ENCODE peak calls at places on chromosomes 13 and 19, in five cellular contexts. I is psoas muscle, Z is natural killer cell, X is IMR-90, N is colonic mucosa. U is an unnamed sample.

GRCh38 chr13:27666951-27667350 is 45.3 kb downstream of the POLR1D start:
- DNase-seq in I (no peak), Z (no peak), X (no peak), N (no peak), U (no peak)

GRCh38 chr19:3360494-3361383 is 5.6 kb upstream of the NFIC start:
- DNase-seq in I (peak), Z (peak), X (no peak), N (peak), U (peak)

GRCh38 chr19:16330368-16330801 is 5.8 kb downstream of the KLF2 start:
- DNase-seq in I (peak), Z (peak), X (peak), N (peak), U (peak)

GRCh38 chr13:30364876-30365275 is 57.4 kb upstream of the UBE2L5 start:
- DNase-seq in I (no peak), Z (no peak), X (peak), N (no peak), U (no peak)

GRCh38 chr19:30333291-30334065 is 38.7 kb upstream of the ZNF536 start:
- DNase-seq in I (no peak), Z (no peak), X (no peak), N (no peak), U (no peak)

GRCh38 chr19:47229674-47230121 is 1.3 kb downstream of the BBC3 start:
- DNase-seq in I (no peak), Z (no peak), X (peak), N (peak), U (no peak)

GRCh38 chr13:76937416-76937815 is 10.9 kb upstream of the ACOD1 start:
- DNase-seq in I (no peak), Z (no peak), X (peak), N (no peak), U (no peak)

GRCh38 chr19:8488351-8488750 is 14.1 kb downstream of the PRAM1 start:
- DNase-seq in I (no peak), Z (no peak), X (no peak), N (no peak), U (no peak)

GRCh38 chr19:17488593-17489391 is 18.5 kb downstream of the SLC27A1 start:
- DNase-seq in I (no peak), Z (peak), X (no peak), N (peak), U (peak)

GRCh38 chr13:113350065-113350937 is 13.6 kb downstream of the GRTP1 start:
- DNase-seq in I (peak), Z (no peak), X (no peak), N (no peak), U (no peak)

GRCh38 chr13:105982219-105982618 is 553.2 kb downstream of the EFNB2 start:
- DNase-seq in I (no peak), Z (no peak), X (no peak), N (no peak), U (no peak)

GRCh38 chr13:70375718-70376117 is 267.5 kb upstream of the KLHL1 start:
- DNase-seq in I (no peak), Z (no peak), X (no peak), N (peak), U (no peak)
- TF ChIP-seq CTCF in I (no peak), Z (no peak), X (no peak), N (no peak), U (no peak)

GRCh38 chr13:71395053-71395452 is 472.0 kb downstream of the DACH1 start:
- DNase-seq in I (peak), Z (no peak), X (no peak), N (no peak), U (no peak)
- TF ChIP-seq CTCF in I (no peak), Z (no peak), X (no peak), N (no peak), U (no peak)

GRCh38 chr19:55132453-55133129 is 15.2 kb upstream of the PPP1R12C start:
- DNase-seq in I (peak), Z (no peak), X (no peak), N (no peak), U (peak)
- TF ChIP-seq CTCF in I (no peak), Z (no peak), X (peak), N (no peak), U (no peak)

GRCh38 chr13:49652691-49653305 is 24.5 kb downstream of the ARL11 start:
- DNase-seq in I (peak), Z (no peak), X (peak), N (peak), U (peak)

GRCh38 chr13:49649963-49650312 is 21.6 kb downstream of the ARL11 start:
- DNase-seq in I (peak), Z (no peak), X (peak), N (no peak), U (no peak)

GRCh38 chr13:49651775-49652690 is 23.7 kb downstream of the ARL11 start:
- DNase-seq in I (peak), Z (no peak), X (no peak), N (no peak), U (no peak)

GRCh38 chr13:49646688-49647087 is 18.4 kb downstream of the ARL11 start:
- DNase-seq in I (no peak), Z (no peak), X (no peak), N (no peak), U (no peak)

GRCh38 chr13:49649244-49649962 is 21.1 kb downstream of the ARL11 start:
- DNase-seq in I (no peak), Z (no peak), X (peak), N (no peak), U (no peak)
- TF ChIP-seq CTCF in I (peak), Z (no peak), X (peak), N (no peak), U (no peak)

GRCh38 chr19:19137556-19138109 is 645 bp downstream of the TMEM161A start:
- DNase-seq in I (peak), Z (no peak), X (no peak), N (no peak), U (peak)

GRCh38 chr19:19131989-19132388 is 6.3 kb downstream of the TMEM161A start:
- DNase-seq in I (no peak), Z (no peak), X (no peak), N (no peak), U (no peak)

GRCh38 chr19:19133985-19134384 is 4.3 kb downstream of the TMEM161A start:
- DNase-seq in I (no peak), Z (no peak), X (no peak), N (no peak), U (no peak)

GRCh38 chr19:19132912-19133311 is 5.4 kb downstream of the TMEM161A start:
- DNase-seq in I (no peak), Z (no peak), X (no peak), N (no peak), U (no peak)

GRCh38 chr19:19134687-19135158 is 3.6 kb downstream of the TMEM161A start:
- DNase-seq in I (peak), Z (no peak), X (no peak), N (peak), U (peak)
- TF ChIP-seq CTCF in I (no peak), Z (no peak), X (no peak), N (no peak), U (no peak)